ENCODE peak calls at places on chromosome 1, in seven cellular contexts. C is neuronal stem cell, Z is H9, W is H1, S is mesenchymal stem cell, G is IMR-90, P is trophoblast cell. N is an unnamed sample.

GRCh38 chr1:228347181-228347580 is 59.5 kb downstream of the TRIM11 start:
- DNase-seq in G (no peak), Z (no peak), W (no peak), P (no peak), C (no peak), S (no peak), N (no peak)

GRCh38 chr1:2099871-2100774 is 49.9 kb downstream of the PRKCZ start:
- DNase-seq in C (no peak), G (no peak), S (no peak), W (no peak), Z (no peak), P (peak), N (no peak)

GRCh38 chr1:31980835-31981782 is 32.6 kb upstream of the KHDRBS1 start:
- DNase-seq in C (no peak), Z (no peak), W (no peak), G (no peak), S (no peak), P (no peak), N (no peak)

GRCh38 chr1:107964397-107965111 is 426 bp downstream of the VAV3 start:
- DNase-seq in G (no peak), Z (peak), C (peak), S (no peak), W (no peak), P (peak), N (peak)

GRCh38 chr1:27145934-27146354 is 9.0 kb downstream of the SLC9A1 start:
- DNase-seq in C (no peak), G (peak), S (peak), P (peak), W (no peak), Z (no peak), N (peak)

GRCh38 chr1:18907021-18907913 is 4.9 kb upstream of the ALDH4A1 start:
- DNase-seq in W (no peak), Z (peak), G (peak), C (peak), S (peak), P (peak), N (peak)

GRCh38 chr1:23910144-23910543 is 3.0 kb downstream of the CNR2 start:
- DNase-seq in G (no peak), W (no peak), P (no peak), C (no peak), S (no peak), Z (no peak), N (no peak)

GRCh38 chr1:56424744-56425493 is 154.4 kb downstream of the PLPP3 start:
- DNase-seq in W (no peak), G (peak), Z (no peak), C (no peak), S (peak), P (peak), N (peak)

GRCh38 chr1:232557661-232558260 is 72.2 kb downstream of the SIPA1L2 start:
- DNase-seq in G (no peak), Z (no peak), S (no peak), C (no peak), P (no peak), W (no peak), N (peak)

GRCh38 chr1:4170953-4171352 is 270.9 kb upstream of the C1orf174 start:
- DNase-seq in C (no peak), S (no peak), P (no peak), G (no peak), Z (no peak), W (no peak), N (no peak)

GRCh38 chr1:25148673-25149300 is 83.5 kb downstream of the SYF2 start:
- DNase-seq in W (no peak), G (no peak), C (no peak), P (peak), S (no peak), Z (peak), N (peak)

GRCh38 chr1:79052829-79053449 is 46.4 kb upstream of the ADGRL4 start:
- DNase-seq in C (no peak), P (no peak), G (no peak), W (no peak), Z (no peak), S (no peak), N (no peak)

GRCh38 chr1:34113887-34114286 is 51.1 kb downstream of the CSMD2 start:
- DNase-seq in W (no peak), Z (peak), S (no peak), G (no peak), C (peak), P (peak), N (peak)

GRCh38 chr1:15198684-15199083 is 45.1 kb downstream of the TMEM51 start:
- DNase-seq in W (no peak), C (no peak), S (no peak), Z (no peak), P (no peak), G (no peak), N (no peak)

GRCh38 chr1:25832336-25833037 is 12.7 kb downstream of the MTFR1L start:
- DNase-seq in Z (no peak), P (peak), G (no peak), S (no peak), W (no peak), C (no peak), N (peak)

DNA sequence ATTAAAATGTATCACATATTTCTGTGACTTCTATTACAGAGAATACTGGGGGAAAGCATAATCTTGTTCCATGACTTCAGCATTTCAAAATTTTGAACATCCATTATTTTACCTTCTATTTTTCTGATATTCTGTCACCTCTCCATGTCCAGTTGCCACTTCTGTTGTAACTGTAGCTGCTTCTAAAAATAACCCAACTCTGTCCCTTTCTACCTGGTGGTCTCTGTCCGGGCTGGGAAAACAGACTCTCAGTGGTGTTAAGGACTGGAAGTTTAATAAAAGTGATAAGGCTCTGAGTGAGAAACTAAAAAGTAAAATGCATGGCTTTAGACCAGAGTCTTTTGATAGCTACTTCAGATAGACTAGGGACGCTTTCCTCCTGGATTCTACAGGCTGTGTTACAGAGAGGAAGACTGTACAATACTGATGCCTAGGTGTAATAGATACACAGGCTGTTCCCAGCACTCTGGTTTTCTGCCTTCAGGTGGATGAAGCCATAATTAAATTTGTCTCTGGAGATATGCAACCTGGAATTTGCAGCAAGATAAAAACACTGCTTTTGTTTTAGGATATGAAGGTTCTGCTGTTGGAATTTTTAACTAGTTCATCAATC is 42.1 kb upstream of the SEC16B start:
- DNase-seq in Z (no peak), C (no peak), S (no peak), G (no peak), P (no peak), W (no peak), N (no peak)
- H3K4me2 ChIP-seq in Z (no peak), C (no peak), S (no peak), G (no peak), P (no peak), W (no peak), N (no peak)

GRCh38 chr1:192630521-192631287 is 5.2 kb upstream of the RGS13 start:
- DNase-seq in P (peak), W (no peak), Z (no peak), C (no peak), G (no peak), S (no peak), N (peak)
- H3K4ac ChIP-seq in P (no peak), W (no peak), Z (no peak), C (no peak), G (no peak), S (no peak), N (no peak)

GRCh38 chr1:245411245-245411644 is 256.5 kb downstream of the KIF26B start:
- DNase-seq in P (no peak), Z (no peak), C (no peak), W (no peak), G (peak), S (peak), N (no peak)

GRCh38 chr1:245407983-245408382 is 253.2 kb downstream of the KIF26B start:
- DNase-seq in P (no peak), C (no peak), Z (no peak), G (no peak), S (no peak), W (no peak), N (no peak)

GRCh38 chr1:245416771-245417170 is 262.0 kb downstream of the KIF26B start:
- DNase-seq in C (no peak), G (no peak), W (no peak), S (no peak), Z (no peak), P (no peak), N (no peak)

GRCh38 chr1:245409341-245410195 is 254.8 kb downstream of the KIF26B start:
- DNase-seq in G (no peak), P (peak), S (no peak), C (no peak), Z (no peak), W (no peak), N (peak)

DNA sequence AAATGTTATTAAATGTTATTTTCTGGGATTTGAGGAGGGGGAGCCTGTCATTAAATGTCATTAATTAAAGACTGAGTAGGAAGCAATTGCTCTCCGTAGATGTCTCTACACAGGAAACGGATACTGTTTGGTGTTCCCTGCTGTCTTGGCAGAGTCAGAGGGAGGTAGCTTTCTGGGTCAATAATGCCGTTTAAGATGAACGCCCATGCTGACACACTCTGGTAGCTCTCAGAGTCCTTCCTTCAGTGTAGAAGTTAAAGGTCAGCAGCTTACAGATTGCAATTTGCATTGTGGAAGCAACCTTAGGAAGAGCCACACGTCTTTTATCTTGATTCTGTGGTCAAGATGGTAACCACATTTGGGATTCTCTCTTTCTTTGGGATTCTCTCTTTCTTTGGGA is 257.5 kb downstream of the KIF26B start:
- DNase-seq in P (no peak), C (no peak), Z (no peak), S (peak), G (no peak), W (no peak), N (no peak)
- H3K4me2 ChIP-seq in P (no peak), C (no peak), Z (no peak), S (no peak), G (no peak), W (no peak), N (no peak)

GRCh38 chr1:3125546-3126368 is 56.8 kb downstream of the PRDM16 start:
- DNase-seq in Z (no peak), G (no peak), P (no peak), W (no peak), C (peak), S (no peak), N (peak)

GRCh38 chr1:3127738-3128137 is 58.7 kb downstream of the PRDM16 start:
- DNase-seq in S (no peak), P (no peak), W (no peak), G (no peak), Z (no peak), C (no peak), N (no peak)

GRCh38 chr1:3125078-3125477 is 56.1 kb downstream of the PRDM16 start:
- DNase-seq in C (no peak), S (no peak), P (no peak), Z (no peak), G (no peak), W (no peak), N (no peak)

GRCh38 chr1:3128431-3129132 is 59.6 kb downstream of the PRDM16 start:
- DNase-seq in S (no peak), G (no peak), P (no peak), C (no peak), Z (no peak), W (no peak), N (no peak)

DNA sequence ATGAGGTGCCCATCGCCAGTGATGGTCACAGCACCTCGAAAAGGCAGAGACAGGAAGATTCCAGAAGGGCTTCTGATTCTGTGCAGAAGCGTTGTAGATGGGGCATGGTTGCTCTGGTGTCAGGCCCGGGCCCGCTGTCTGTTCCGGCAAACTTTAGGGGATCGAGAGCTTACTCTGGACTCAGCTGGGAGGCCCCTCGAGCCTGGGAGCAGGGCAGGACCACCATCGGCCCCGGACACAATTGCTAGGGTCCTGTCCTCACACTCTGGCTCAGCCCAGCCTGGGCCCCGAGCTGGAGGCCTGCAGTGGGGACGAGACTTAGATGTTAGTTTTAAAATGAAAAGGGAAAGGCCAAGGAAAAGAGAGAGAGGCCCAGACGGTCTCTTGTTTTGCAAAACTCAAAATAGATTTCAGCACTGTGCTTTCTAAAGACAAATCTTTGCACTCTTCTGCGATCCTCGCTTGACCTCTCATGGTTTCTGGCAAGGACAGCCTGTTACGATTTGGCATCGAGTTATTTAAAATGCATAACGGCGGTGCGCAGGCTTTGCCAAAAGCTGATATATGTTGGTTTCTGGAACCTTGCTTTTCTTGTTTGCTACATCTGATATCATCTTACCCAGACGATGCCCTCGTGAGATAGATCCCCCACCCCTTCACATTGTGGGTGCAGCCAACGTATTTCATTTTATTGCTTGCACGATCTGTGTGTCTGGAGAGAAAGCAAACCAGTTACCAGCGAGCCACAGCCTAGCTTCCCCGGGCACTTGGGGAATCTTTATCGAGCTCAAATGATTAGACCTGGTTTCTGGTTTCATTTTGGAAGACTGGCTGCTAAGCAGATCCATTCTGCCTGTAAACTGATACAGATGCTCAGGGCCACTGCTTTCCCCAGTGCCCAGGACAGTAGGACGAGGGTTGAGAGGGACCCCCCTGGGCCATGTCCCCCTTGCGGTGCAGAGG is 58.0 kb downstream of the PRDM16 start:
- DNase-seq in C (no peak), W (no peak), S (no peak), G (no peak), P (no peak), Z (no peak), N (no peak)
- H3K4ac ChIP-seq in C (peak), W (no peak), S (no peak), G (no peak), P (no peak), Z (no peak), N (no peak)

GRCh38 chr1:97906567-97907228 is 14.1 kb downstream of the DPYD start:
- DNase-seq in Z (no peak), G (peak), S (peak), C (no peak), P (peak), W (no peak), N (peak)
- H3K4me2 ChIP-seq in Z (no peak), G (no peak), S (no peak), C (no peak), P (no peak), W (no peak), N (no peak)

GRCh38 chr1:84585803-84586202 is 11.6 kb upstream of the CTBS start:
- DNase-seq in P (no peak), Z (no peak), W (no peak), G (no peak), S (no peak), C (no peak), N (no peak)
- H3K4ac ChIP-seq in P (no peak), Z (no peak), W (peak), G (peak), S (no peak), C (no peak), N (no peak)